ENCODE peak calls at places on chromosome 11, in eight cellular contexts. L is activated gamma-delta T cell treated with Interleukin-2 at 50 U/mL for 16 hours; J is T-helper 17 cell; P is retinal pigment epithelial cell; D is CD8-positive, alpha-beta memory T cell; H is T-helper 1 cell; U is Ammon's horn; W is aorta. C is an unnamed sample.

GRCh38 chr11:12270215-12270797 is 107.1 kb upstream of the PARVA start:
- DNase-seq in L (no peak), J (no peak), H (no peak), P (no peak), U (no peak), W (peak; percentile 40), D (no peak), C (no peak)

GRCh38 chr11:16536513-16536912 is 180.2 kb upstream of the SOX6 start:
- DNase-seq in U (no peak), H (no peak), D (no peak), J (no peak), L (no peak), W (no peak), P (no peak), C (no peak)

GRCh38 chr11:84022695-84023094 is 736.5 kb upstream of the CCDC90B start:
- DNase-seq in J (no peak), H (no peak), L (no peak), P (no peak), W (no peak), D (no peak), U (no peak), C (no peak)

GRCh38 chr11:79082920-79083319 is 357.9 kb downstream of the TENM4 start:
- DNase-seq in P (no peak), J (no peak), H (no peak), L (no peak), U (no peak), D (no peak), W (no peak), C (no peak)

GRCh38 chr11:36500315-36500721 is 9.8 kb downstream of the TRAF6 start:
- DNase-seq in U (peak; percentile 40), L (no peak), W (no peak), D (no peak), P (peak; percentile 66), J (no peak), H (no peak), C (no peak)

GRCh38 chr11:75773595-75774353 is 5.2 kb downstream of the DGAT2 start:
- DNase-seq in U (no peak), W (peak; percentile 13), H (peak; percentile 82), D (no peak), J (no peak), L (no peak), P (no peak), C (no peak)

GRCh38 chr11:119673389-119674336 is 55.3 kb downstream of the NECTIN1 start:
- DNase-seq in D (no peak), W (no peak), U (no peak), P (no peak), J (no peak), L (no peak), H (peak; percentile 15), C (no peak)

GRCh38 chr11:1679881-1680280 is 17.1 kb upstream of the KRTAP5-6 start:
- DNase-seq in D (no peak), W (no peak), H (no peak), J (no peak), L (no peak), U (no peak), P (no peak), C (no peak)

GRCh38 chr11:64854534-64855502 is 10.4 kb upstream of the CDC42BPG start:
- DNase-seq in L (peak; percentile 50), W (peak; percentile 94), P (peak; percentile 75), J (no peak), U (no peak), D (no peak), H (no peak), C (peak; percentile 89)

GRCh38 chr11:67371549-67372231 is 1.7 kb downstream of the CLCF1 start:
- DNase-seq in P (no peak), D (no peak), J (no peak), U (no peak), H (no peak), L (peak; percentile 31), W (no peak), C (peak; percentile 77)

C was measured in upper lobe of right lung.